ENCODE peak calls at places on chromosomes 7 and 10, in seven cellular contexts. F is KBM-7, X is coronary artery, N is substantia nigra, V is SK-MEL-5, P is T-helper 2 cell, R is nucleus accumbens. A is an unnamed sample.

GRCh38 chr7:2717293-2717904 is 29.4 kb downstream of the AMZ1 start:
- DNase-seq in V (no peak), N (no peak), F (peak), R (no peak), X (no peak), P (no peak), A (no peak)

GRCh38 chr10:45076847-45077246 is 76.1 kb downstream of the ZNF22 start:
- DNase-seq in F (no peak), V (no peak), P (no peak), R (no peak), N (no peak), X (no peak), A (no peak)

GRCh38 chr10:79923145-79923544 is 25.8 kb downstream of the SFTPD start:
- DNase-seq in V (no peak), N (no peak), P (no peak), X (no peak), R (no peak), F (no peak), A (no peak)

GRCh38 chr7:767941-768729 is 41.1 kb upstream of the PRKAR1B start:
- DNase-seq in R (no peak), N (no peak), F (no peak), V (peak), P (no peak), X (no peak), A (no peak)

GRCh38 chr10:125102216-125102615 is 58.1 kb downstream of the CTBP2 start:
- DNase-seq in F (peak), X (no peak), V (no peak), P (no peak), R (no peak), N (no peak), A (no peak)

GRCh38 chr10:110724116-110724701 is 80.1 kb downstream of the RBM20 start:
- DNase-seq in V (no peak), X (peak), F (no peak), N (no peak), P (peak), R (no peak), A (no peak)

GRCh38 chr10:129274928-129275474 is 192.0 kb upstream of the MGMT start:
- DNase-seq in X (no peak), N (no peak), V (peak), P (no peak), F (no peak), R (no peak), A (no peak)

GRCh38 chr7:3234051-3234450 is 67.0 kb upstream of the SDK1 start:
- DNase-seq in F (no peak), P (no peak), V (no peak), N (no peak), R (no peak), X (no peak), A (no peak)

GRCh38 chr10:33483124-33483794 is 148.8 kb upstream of the NRP1 start:
- DNase-seq in R (no peak), F (no peak), P (no peak), X (no peak), N (no peak), V (no peak), A (no peak)

GRCh38 chr7:108415821-108416536 is 40.3 kb downstream of the NRCAM start:
- DNase-seq in X (no peak), F (peak), V (no peak), N (no peak), R (peak), P (peak), A (peak)

A was measured in CD14-positive monocyte.